ENCODE peak calls at places on chromosome 4, in eight cellular contexts. C is HepG2, G is IMR-90, F is tibial nerve, E is A549, B is ovary, N is sigmoid colon, K is uterus. S is an unnamed sample.

GRCh38 chr4:163295138-163295537 is 37.3 kb downstream of the NPY1R start:
- DNase-seq in C (no peak), G (no peak), F (no peak), E (no peak), B (no peak), N (no peak), K (no peak), S (no peak)

GRCh38 chr4:120415902-120416301 is 349.3 kb upstream of the MAD2L1 start:
- DNase-seq in C (no peak), G (no peak), F (no peak), E (no peak), B (no peak), N (no peak), K (no peak), S (no peak)

GRCh38 chr4:83125738-83126141 is 11.2 kb upstream of the PLAC8 start:
- DNase-seq in C (no peak), G (no peak), F (no peak), E (no peak), B (no peak), N (no peak), K (no peak), S (no peak)

GRCh38 chr4:4820739-4821138 is 38.7 kb upstream of the MSX1 start:
- DNase-seq in C (peak), G (no peak), F (no peak), E (no peak), B (no peak), N (no peak), K (no peak), S (no peak)

GRCh38 chr4:140136509-140136908 is 17.5 kb downstream of the MAML3 start:
- DNase-seq in C (no peak), G (peak), F (no peak), E (peak), B (no peak), N (no peak), K (no peak), S (no peak)

GRCh38 chr4:25065451-25065850 is 34.7 kb upstream of the LGI2 start:
- DNase-seq in C (no peak), G (no peak), F (no peak), E (no peak), B (no peak), N (no peak), K (no peak), S (peak)

GRCh38 chr4:15234585-15235126 is 193.2 kb upstream of the C1QTNF7 start:
- DNase-seq in C (no peak), G (peak), F (peak), E (no peak), B (no peak), N (no peak), K (peak), S (no peak)

GRCh38 chr4:159358226-159358625 is 255.3 kb downstream of the RAPGEF2 start:
- DNase-seq in C (no peak), G (peak), F (no peak), E (no peak), B (no peak), N (no peak), K (no peak), S (no peak)

GRCh38 chr4:143302526-143302925 is 34.1 kb upstream of the GAB1 start:
- DNase-seq in C (no peak), G (peak), F (no peak), E (no peak), B (no peak), N (no peak), K (no peak), S (no peak)

GRCh38 chr4:101218894-101219293 is 128.4 kb downstream of the PPP3CA start:
- DNase-seq in C (no peak), G (no peak), F (no peak), E (no peak), B (no peak), N (no peak), K (no peak), S (no peak)
- H3K4me3 ChIP-seq in C (no peak), G (no peak), F (no peak), E (no peak), B (no peak), N (no peak), K (no peak), S (no peak)

DNA sequence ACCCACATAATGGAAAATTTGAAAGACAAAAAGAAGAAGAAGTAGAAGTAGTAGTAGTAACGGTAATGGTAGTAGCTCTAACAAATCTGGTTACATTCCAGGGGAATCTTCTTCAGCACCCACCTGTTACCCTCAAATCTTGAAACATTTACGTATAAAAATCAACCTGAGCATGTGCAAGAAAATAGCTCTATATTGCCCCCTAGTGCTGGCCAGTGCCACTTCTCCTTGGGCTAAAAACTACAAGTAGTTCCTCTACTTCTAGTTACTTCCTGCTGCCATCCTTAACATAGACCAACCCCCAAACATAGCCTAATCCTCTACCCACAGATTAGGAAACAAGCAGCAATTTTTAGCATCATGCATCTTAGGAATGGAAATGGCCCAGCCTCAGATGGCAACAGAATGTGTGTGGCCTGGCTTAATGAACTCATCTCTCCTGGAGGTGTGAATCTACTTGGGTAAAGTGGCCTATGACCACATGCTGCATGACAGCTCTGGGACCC is 3.1 kb downstream of the PDGFC start:
- DNase-seq in C (peak), G (peak), F (peak), E (peak), B (peak), N (peak), K (peak), S (peak)
- H3K27ac ChIP-seq in C (no peak), G (peak), F (peak), E (no peak), B (no peak), N (peak), K (peak), S (no peak)

GRCh38 chr4:41885456-41885855 is 49.8 kb upstream of the TMEM33 start:
- DNase-seq in C (no peak), G (no peak), F (no peak), E (no peak), B (no peak), N (no peak), K (no peak), S (no peak)
- TF ChIP-seq POLR2A in C (no peak), G (no peak), F (no peak), E (no peak), B (no peak), N (no peak), K (no peak), S (no peak)

GRCh38 chr4:40209401-40209800 is 12.6 kb downstream of the RHOH start:
- DNase-seq in C (no peak), G (no peak), F (no peak), E (no peak), B (no peak), N (no peak), K (no peak), S (no peak)
- H3K4me3 ChIP-seq in C (no peak), G (no peak), F (no peak), E (no peak), B (no peak), N (no peak), K (no peak), S (no peak)

DNA sequence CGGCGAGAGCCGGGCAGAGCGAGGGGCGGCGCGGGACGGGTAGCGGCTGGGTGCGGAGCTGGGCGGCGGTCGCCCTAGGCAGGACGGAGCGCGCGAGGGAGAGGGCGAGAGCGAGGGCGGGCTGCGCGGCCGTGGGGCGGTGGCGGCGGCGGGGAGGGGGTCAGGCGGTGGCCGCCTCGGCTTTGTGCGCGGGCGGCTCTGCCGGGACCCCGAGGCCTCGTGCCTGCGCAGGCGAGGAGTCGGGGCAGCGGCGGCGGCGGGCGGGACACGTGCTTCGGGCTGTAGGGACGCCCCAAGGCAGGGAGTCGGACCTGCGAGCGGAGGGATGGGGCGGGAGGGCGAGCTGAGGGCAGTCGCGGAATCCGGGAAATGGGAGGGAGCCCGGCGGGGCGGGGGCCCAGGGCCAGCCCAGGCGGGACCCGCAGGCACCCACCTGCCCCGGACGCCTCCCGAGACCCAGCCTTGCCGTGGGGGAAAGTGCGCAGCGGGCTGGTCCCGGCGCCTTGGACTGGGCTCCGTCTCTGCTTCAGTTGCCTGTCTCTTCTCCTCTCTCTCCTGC is 465 bp downstream of the BMPR1B start:
- DNase-seq in C (no peak), G (no peak), F (peak), E (peak), B (peak), N (peak), K (peak), S (peak)
- H3K27ac ChIP-seq in C (no peak), G (no peak), F (peak), E (peak), B (peak), N (peak), K (peak), S (no peak)

DNA sequence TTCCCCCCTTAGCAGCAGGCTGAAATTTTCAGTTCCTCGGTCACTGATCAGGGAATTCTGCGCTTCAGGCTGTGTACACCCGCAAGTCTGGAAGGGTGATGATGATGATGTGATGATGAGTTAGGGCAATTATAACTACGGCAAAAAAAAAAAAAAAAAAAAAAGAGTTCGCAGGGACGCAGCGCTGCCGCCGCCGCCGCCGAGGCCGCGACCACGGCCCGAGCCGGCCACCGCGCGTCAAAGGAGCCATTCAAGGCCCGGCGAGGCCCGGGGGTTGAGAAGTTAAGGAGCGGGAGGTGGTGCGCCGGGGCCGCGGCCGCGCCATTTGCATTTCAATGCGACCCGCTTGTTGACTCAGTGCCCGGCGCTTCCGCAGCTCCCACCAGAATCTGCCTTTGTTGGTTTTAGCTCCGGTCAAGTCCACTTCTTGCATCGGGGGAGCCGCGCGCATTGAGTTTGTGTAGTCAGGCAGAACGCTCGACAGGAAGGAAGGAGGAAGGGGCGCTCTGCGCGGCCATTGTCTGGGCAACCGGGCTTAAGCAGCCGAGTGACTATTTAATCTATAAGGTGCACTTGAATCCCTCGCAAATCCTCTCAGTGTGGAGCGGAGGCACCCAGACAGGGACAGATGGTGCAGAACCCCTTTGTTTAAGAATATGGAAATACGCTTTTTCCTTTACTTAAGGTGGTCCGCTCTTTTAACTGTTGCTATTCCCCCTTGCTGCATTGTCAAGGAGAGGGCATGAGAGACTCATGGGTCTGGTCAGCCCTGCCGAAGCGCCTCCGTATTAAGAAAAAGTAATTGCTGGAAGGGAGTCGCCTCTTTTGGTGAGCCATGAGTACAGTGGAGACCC is 109.1 kb downstream of the SPRY1 start:
- DNase-seq in C (peak), G (peak), F (peak), E (peak), B (peak), N (peak), K (peak), S (peak)
- TF ChIP-seq POLR2A in C (peak), G (no peak), F (no peak), E (no peak), B (no peak), N (no peak), K (no peak), S (no peak)

DNA sequence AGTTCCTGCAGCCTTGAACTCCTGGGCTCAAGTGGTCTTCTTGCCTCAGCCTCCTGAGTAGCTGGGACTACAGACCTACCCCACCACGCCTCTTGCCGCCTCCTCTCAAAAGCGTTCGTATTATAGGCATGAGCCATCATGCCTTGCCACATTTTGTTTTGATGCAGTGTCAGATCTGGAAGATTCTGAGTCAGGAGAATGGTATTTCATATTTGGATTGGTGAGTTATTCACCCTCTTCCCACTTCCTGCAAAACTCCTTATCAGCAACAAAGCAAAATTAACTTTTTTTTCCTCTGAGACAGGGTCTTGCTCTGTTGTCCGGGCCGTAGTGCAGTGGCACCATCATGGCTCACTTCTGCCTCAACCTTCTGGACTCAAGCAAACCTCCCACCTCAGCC is 29.6 kb downstream of the REST start:
- DNase-seq in C (no peak), G (peak), F (no peak), E (peak), B (no peak), N (no peak), K (no peak), S (no peak)
- H3K4me3 ChIP-seq in C (no peak), G (no peak), F (no peak), E (no peak), B (no peak), N (no peak), K (no peak), S (no peak)

DNA sequence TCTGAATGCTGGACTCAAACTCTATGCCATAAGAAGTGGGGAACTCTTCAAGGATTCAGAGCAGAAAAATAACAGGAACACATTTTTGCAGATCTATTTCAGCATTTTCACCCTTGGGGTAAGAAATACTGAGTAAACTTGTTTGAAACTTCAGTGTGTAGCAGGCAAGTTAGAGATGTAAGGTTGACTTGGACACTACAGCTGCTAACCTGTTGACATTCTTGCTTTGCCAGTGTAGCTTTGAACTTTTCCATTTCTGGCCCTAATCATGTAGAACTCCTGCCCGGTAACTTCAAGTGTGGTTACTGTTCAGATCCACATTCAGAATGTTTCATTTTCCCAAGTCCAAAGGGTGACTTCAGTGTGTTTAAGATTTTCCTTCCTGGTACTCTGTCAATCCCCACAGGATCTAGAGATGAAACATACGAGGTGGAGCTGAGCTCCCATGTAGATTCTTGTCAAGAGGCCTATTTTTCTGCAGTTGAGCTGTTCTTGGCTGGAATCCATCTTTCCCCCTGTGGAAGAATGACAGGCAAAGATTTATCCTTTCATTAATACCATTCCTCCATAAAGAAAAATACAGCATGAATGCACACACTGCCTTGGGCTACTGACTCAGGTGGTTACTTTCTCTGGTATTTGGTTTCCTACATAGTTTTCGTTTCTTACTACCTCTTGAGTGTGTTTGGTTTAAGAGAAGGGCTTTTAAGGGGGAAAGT is 34.1 kb downstream of the FHDC1 start:
- DNase-seq in C (no peak), G (peak), F (no peak), E (no peak), B (no peak), N (no peak), K (no peak), S (no peak)
- H3K27ac ChIP-seq in C (no peak), G (no peak), F (peak), E (no peak), B (no peak), N (no peak), K (no peak), S (peak)

GRCh38 chr4:185656467-185656890 is 121.2 kb upstream of the PDLIM3 start:
- DNase-seq in C (no peak), G (peak), F (peak), E (no peak), B (peak), N (peak), K (peak), S (peak)
- TF ChIP-seq POLR2A in C (no peak), G (no peak), F (no peak), E (no peak), B (no peak), N (peak), K (no peak), S (peak)

S was measured in thyroid gland.